ENCODE peak calls at places on chromosomes 12 and 14, in five cellular contexts. S, C, O, P and N are unnamed samples.

GRCh38 chr12:112381898-112382796 is at the start of gene HECTD4:
- ATAC-seq in P (peak), S (peak), O (peak), C (peak), N (peak)

GRCh38 chr14:91149462-91149861 is 35.6 kb downstream of the DGLUCY start:
- ATAC-seq in O (peak), S (no peak), P (peak), C (peak), N (peak)

GRCh38 chr12:48852734-48853168 is 788 bp upstream of the DDX23 start:
- ATAC-seq in C (peak), O (no peak), S (no peak), P (no peak), N (no peak)

GRCh38 chr12:104411826-104412626 is 44.7 kb upstream of the CHST11 start:
- ATAC-seq in P (no peak), C (no peak), S (peak), O (no peak), N (no peak)

GRCh38 chr12:44551631-44552030 is 324.5 kb downstream of the NELL2 start:
- ATAC-seq in O (no peak), S (no peak), P (no peak), C (no peak), N (no peak)

GRCh38 chr12:64567570-64567969 is 42.7 kb upstream of the RASSF3 start:
- ATAC-seq in S (no peak), P (no peak), C (no peak), O (no peak), N (no peak)

GRCh38 chr14:61517861-61518802 is 177.2 kb upstream of the HIF1A start:
- ATAC-seq in C (peak), P (peak), S (peak), O (peak), N (no peak)

GRCh38 chr12:105922670-105923102 is 216.1 kb downstream of the NUAK1 start:
- ATAC-seq in P (no peak), S (no peak), C (no peak), O (peak), N (peak)

GRCh38 chr14:84544486-84544885 is 985.5 kb upstream of the FLRT2 start:
- ATAC-seq in S (no peak), P (no peak), O (no peak), C (no peak), N (no peak)

GRCh38 chr12:100229876-100230275 is 29.3 kb downstream of the ACTR6 start:
- ATAC-seq in P (no peak), C (no peak), S (no peak), O (no peak), N (peak)

GRCh38 chr12:1517007-1517406 is 77.4 kb downstream of the FBXL14 start:
- ATAC-seq in O (no peak), P (no peak), S (no peak), C (no peak), N (peak)

GRCh38 chr12:40292788-40293429 is 68.1 kb downstream of the LRRK2 start:
- ATAC-seq in C (no peak), O (no peak), S (no peak), P (no peak), N (no peak)

GRCh38 chr12:45244561-45245348 is 28.9 kb downstream of the ANO6 start:
- ATAC-seq in O (peak), P (peak), C (no peak), S (peak), N (no peak)

GRCh38 chr12:53532026-53532425 is 24.7 kb upstream of the NPFF start:
- ATAC-seq in P (no peak), C (no peak), S (no peak), O (no peak), N (peak)

GRCh38 chr12:101570022-101570421 is 24.7 kb upstream of the MYBPC1 start:
- ATAC-seq in S (no peak), O (peak), P (no peak), C (peak), N (no peak)

GRCh38 chr12:95963104-95963503 is 20.0 kb downstream of the AMDHD1 start:
- ATAC-seq in P (no peak), C (no peak), S (no peak), O (no peak), N (no peak)

GRCh38 chr12:117090816-117091711 is 8.2 kb downstream of the TESC start:
- ATAC-seq in S (no peak), P (no peak), C (peak), O (no peak), N (no peak)

GRCh38 chr12:105319691-105320209 is 10.7 kb upstream of the C12orf75 start:
- ATAC-seq in C (no peak), S (peak), P (no peak), O (no peak), N (no peak)

GRCh38 chr14:69087061-69087461 is 65.9 kb downstream of the DCAF5 start:
- ATAC-seq in S (no peak), C (peak), O (peak), P (peak), N (peak)

GRCh38 chr12:27772328-27773049 is 7.5 kb upstream of the KLHL42 start:
- ATAC-seq in C (no peak), P (no peak), S (no peak), O (no peak), N (peak)

GRCh38 chr14:71488703-71489141 is 443.5 kb upstream of the RGS6 start:
- ATAC-seq in P (no peak), C (no peak), O (no peak), S (no peak), N (no peak)

GRCh38 chr12:106736051-106736957 is 38.2 kb upstream of the RIC8B start:
- ATAC-seq in S (no peak), C (no peak), P (no peak), O (peak), N (peak)

GRCh38 chr14:71169028-71169427 is 261.8 kb downstream of the PCNX1 start:
- ATAC-seq in O (no peak), C (no peak), P (no peak), S (peak), N (no peak)